ENCODE peak calls at places on chromosomes 3 and 15, in nine cellular contexts. K, P, W, J, S, H, B, M and X are unnamed samples.

GRCh38 chr3:107913671-107914070 is 177.2 kb downstream of the CD47 start:
- DNase-seq in M (peak), W (no peak), K (no peak), B (no peak), H (no peak), P (peak), J (no peak), S (no peak), X (peak)

GRCh38 chr15:41180206-41180789 is 50.3 kb downstream of the EXD1 start:
- DNase-seq in M (no peak), H (no peak), S (no peak), K (no peak), W (no peak), P (no peak), B (no peak), J (no peak), X (no peak)

GRCh38 chr15:74128785-74129350 is 1.5 kb upstream of the ISLR2 start:
- DNase-seq in M (no peak), K (peak), W (no peak), H (no peak), S (no peak), J (no peak), P (no peak), B (no peak), X (no peak)

GRCh38 chr3:117719316-117719926 is 1009.8 kb downstream of the TUSC7 start:
- DNase-seq in S (no peak), M (peak), P (peak), W (no peak), J (no peak), K (no peak), B (no peak), H (no peak), X (peak)

GRCh38 chr3:60573494-60573893 is 677.8 kb downstream of the FHIT start:
- DNase-seq in P (peak), B (no peak), J (no peak), S (no peak), M (no peak), K (no peak), W (no peak), H (peak), X (peak)

GRCh38 chr3:119560160-119560559 is 746 bp upstream of the CD80 start:
- DNase-seq in P (no peak), S (no peak), M (no peak), B (no peak), J (no peak), H (no peak), W (no peak), K (no peak), X (no peak)

GRCh38 chr3:79729096-79729495 is 38.7 kb downstream of the ROBO1 start:
- DNase-seq in B (no peak), J (no peak), H (no peak), W (peak), K (no peak), S (peak), M (peak), P (peak), X (peak)

GRCh38 chr3:170483485-170484262 is 65.0 kb downstream of the CLDN11 start:
- DNase-seq in P (peak), B (no peak), M (no peak), J (no peak), K (no peak), H (no peak), S (no peak), W (no peak), X (no peak)

GRCh38 chr15:51401872-51402517 is 60.5 kb downstream of the GLDN start:
- DNase-seq in W (peak), S (no peak), M (peak), P (peak), J (no peak), B (no peak), K (peak), H (peak), X (peak)

GRCh38 chr3:54235998-54236397 is 113.6 kb downstream of the CACNA2D3 start:
- DNase-seq in K (no peak), B (no peak), S (no peak), H (no peak), M (no peak), J (no peak), P (no peak), W (no peak), X (no peak)

GRCh38 chr15:76193934-76194333 is 117.3 kb downstream of the ETFA start:
- DNase-seq in H (no peak), B (no peak), S (no peak), P (no peak), J (no peak), W (no peak), M (no peak), K (no peak), X (no peak)

GRCh38 chr3:48644898-48645760 is 9.9 kb upstream of the SLC26A6 start:
- DNase-seq in K (no peak), M (no peak), J (no peak), B (no peak), S (no peak), W (no peak), P (no peak), H (no peak), X (no peak)

GRCh38 chr15:76330281-76330680 is 6.3 kb upstream of the ISL2 start:
- DNase-seq in M (peak), B (no peak), P (peak), H (peak), W (peak), S (no peak), K (no peak), J (peak), X (peak)

GRCh38 chr3:194326192-194327029 is 24.7 kb downstream of the CPN2 start:
- DNase-seq in M (peak), H (no peak), P (peak), J (no peak), W (no peak), K (no peak), B (no peak), S (no peak), X (no peak)

GRCh38 chr15:98703291-98703690 is 55.0 kb downstream of the IGF1R start:
- DNase-seq in P (no peak), W (no peak), B (no peak), S (no peak), M (no peak), J (no peak), K (no peak), H (no peak), X (no peak)

GRCh38 chr3:150242220-150242938 is 165.7 kb upstream of the TSC22D2 start:
- DNase-seq in M (no peak), J (no peak), H (peak), S (no peak), B (no peak), W (no peak), K (no peak), P (no peak), X (peak)

GRCh38 chr3:46110701-46111493 is 83.6 kb upstream of the XCR1 start:
- DNase-seq in B (no peak), M (peak), W (no peak), K (no peak), J (no peak), P (peak), S (peak), H (peak), X (peak)

GRCh38 chr3:12871404-12871983 is 30.1 kb upstream of the RPL32 start:
- DNase-seq in J (no peak), M (no peak), K (no peak), B (no peak), P (no peak), W (no peak), H (no peak), S (no peak), X (no peak)

GRCh38 chr15:50458713-50459112 is 34.5 kb downstream of the USP8 start:
- DNase-seq in J (no peak), K (no peak), P (no peak), S (no peak), H (no peak), B (no peak), M (no peak), W (no peak), X (no peak)

GRCh38 chr15:80620931-80621330 is 74.2 kb upstream of the ABHD17C start:
- DNase-seq in P (peak), B (no peak), J (no peak), M (peak), H (no peak), K (no peak), W (no peak), S (no peak), X (no peak)

GRCh38 chr3:154799801-154800200 is 280.3 kb upstream of the MME start:
- DNase-seq in S (no peak), H (no peak), J (no peak), W (no peak), M (peak), K (no peak), P (peak), B (no peak), X (peak)

GRCh38 chr15:85406916-85407315 is 26.5 kb downstream of the AKAP13 start:
- DNase-seq in B (no peak), S (no peak), W (no peak), J (no peak), M (peak), H (peak), P (peak), K (no peak), X (peak)

GRCh38 chr3:112976001-112976400 is 1.1 kb upstream of the CD200R1 start:
- DNase-seq in H (no peak), J (no peak), S (no peak), M (no peak), W (no peak), P (no peak), K (no peak), B (no peak), X (no peak)

GRCh38 chr3:153752405-153753027 is 368.7 kb upstream of the ARHGEF26 start:
- DNase-seq in W (peak), J (no peak), H (no peak), K (no peak), B (no peak), M (peak), P (no peak), S (no peak), X (no peak)

GRCh38 chr3:29512620-29513019 is 231.7 kb downstream of the RBMS3 start:
- DNase-seq in S (no peak), H (no peak), M (no peak), K (no peak), B (no peak), P (no peak), J (no peak), W (no peak), X (no peak)

GRCh38 chr3:98777286-98777685 is 14.1 kb downstream of the ST3GAL6 start:
- DNase-seq in P (no peak), K (no peak), J (no peak), M (no peak), B (no peak), H (no peak), S (no peak), W (no peak), X (no peak)

GRCh38 chr15:73380661-73381060 is 11.9 kb upstream of the HCN4 start:
- DNase-seq in H (no peak), B (no peak), P (no peak), S (no peak), K (no peak), J (no peak), M (no peak), W (no peak), X (no peak)

GRCh38 chr3:49370585-49371290 is 12.6 kb upstream of the GPX1 start:
- DNase-seq in H (no peak), M (no peak), S (no peak), J (no peak), W (peak), K (no peak), B (no peak), P (no peak), X (no peak)

GRCh38 chr15:76101655-76102054 is 41.9 kb downstream of the TMEM266 start:
- DNase-seq in B (no peak), P (no peak), H (no peak), J (no peak), S (no peak), M (no peak), K (no peak), W (no peak), X (no peak)

GRCh38 chr15:71448688-71449114 is 333.4 kb downstream of the THSD4 start:
- DNase-seq in S (no peak), W (no peak), K (no peak), M (peak), J (no peak), H (peak), B (no peak), P (peak), X (peak)

GRCh38 chr3:159616234-159616825 is 372.3 kb upstream of the IL12A start:
- DNase-seq in P (peak), J (no peak), K (peak), S (no peak), H (peak), W (peak), B (no peak), M (peak), X (peak)

GRCh38 chr3:187943677-187944390 is 198.6 kb upstream of the BCL6 start:
- DNase-seq in M (peak), J (no peak), W (no peak), K (no peak), H (no peak), S (no peak), B (no peak), P (peak), X (peak)

GRCh38 chr15:64742921-64743320 is 32.5 kb downstream of the RBPMS2 start:
- DNase-seq in J (no peak), M (no peak), S (no peak), K (peak), B (no peak), H (no peak), P (no peak), W (no peak), X (no peak)

GRCh38 chr15:64738231-64739095 is 36.9 kb downstream of the RBPMS2 start:
- DNase-seq in B (no peak), K (peak), H (no peak), S (no peak), W (no peak), P (no peak), M (no peak), J (no peak), X (no peak)

GRCh38 chr15:64742385-64742784 is 33.0 kb downstream of the RBPMS2 start:
- DNase-seq in H (no peak), B (no peak), P (no peak), K (peak), M (no peak), S (no peak), W (no peak), J (no peak), X (no peak)

GRCh38 chr15:64739216-64739976 is 36.0 kb downstream of the RBPMS2 start:
- DNase-seq in W (no peak), B (no peak), P (no peak), K (peak), J (peak), H (no peak), M (no peak), S (no peak), X (no peak)

DNA sequence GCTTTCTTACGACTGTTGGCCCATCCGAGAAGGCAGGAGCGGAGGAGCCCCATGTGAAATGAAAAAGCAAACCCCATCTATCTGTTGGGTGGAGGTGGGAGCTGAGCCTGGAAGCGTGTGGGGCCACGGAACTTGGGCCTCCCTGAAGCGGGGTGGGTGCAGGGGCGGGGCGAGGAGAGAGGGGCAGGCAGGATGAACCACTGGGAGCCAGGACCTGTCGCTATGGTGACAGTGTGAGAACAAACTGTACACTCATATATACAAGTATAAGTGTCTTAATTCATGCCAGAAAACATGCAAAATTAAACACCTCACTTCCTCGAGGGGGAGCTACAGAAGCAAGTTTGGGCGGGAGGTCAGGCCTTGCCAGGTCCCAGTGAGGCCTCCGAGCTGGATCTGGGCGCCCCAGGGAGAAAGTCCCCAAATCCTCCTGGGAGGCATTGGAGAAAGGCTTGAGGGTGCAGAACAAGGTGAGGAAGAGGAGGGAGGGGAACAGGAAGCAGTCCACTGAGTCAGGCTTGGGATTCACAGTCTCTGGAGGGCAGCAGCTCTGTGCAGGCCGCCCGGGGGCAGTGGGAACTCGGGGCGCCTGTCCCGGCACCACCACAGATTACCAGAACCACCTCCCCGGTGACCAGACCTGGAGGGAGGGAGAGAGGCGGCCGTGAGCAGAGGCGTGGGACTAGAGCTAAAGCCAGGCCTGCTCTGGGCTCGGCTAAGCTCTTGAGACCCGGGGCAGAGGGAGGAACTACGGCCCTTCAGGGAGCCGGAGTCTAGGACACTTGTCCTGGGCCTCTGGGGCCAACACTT is 34.8 kb downstream of the RBPMS2 start:
- DNase-seq in K (peak), B (no peak), W (peak), J (peak), H (no peak), M (peak), S (no peak), P (peak), X (peak)
- H3K4me3 ChIP-seq in K (no peak), B (no peak), W (no peak), J (peak), H (no peak), M (no peak), S (no peak), P (no peak), X (no peak)

GRCh38 chr15:63507878-63508818 is 3.8 kb downstream of the USP3 start:
- DNase-seq in S (no peak), W (no peak), M (no peak), H (no peak), B (no peak), K (no peak), J (no peak), P (no peak), X (no peak)

GRCh38 chr15:63504979-63505841 is 817 bp downstream of the USP3 start:
- DNase-seq in J (peak), P (peak), M (peak), S (no peak), W (peak), H (peak), K (peak), B (no peak), X (peak)

GRCh38 chr15:63504247-63504978 is at the start of gene USP3:
- DNase-seq in B (peak), M (peak), P (peak), K (peak), S (no peak), W (peak), J (peak), H (peak), X (peak)

GRCh38 chr15:63505842-63506222 is 1.4 kb downstream of the USP3 start:
- DNase-seq in M (no peak), B (no peak), H (no peak), J (no peak), P (no peak), K (no peak), S (no peak), W (no peak), X (no peak)

DNA sequence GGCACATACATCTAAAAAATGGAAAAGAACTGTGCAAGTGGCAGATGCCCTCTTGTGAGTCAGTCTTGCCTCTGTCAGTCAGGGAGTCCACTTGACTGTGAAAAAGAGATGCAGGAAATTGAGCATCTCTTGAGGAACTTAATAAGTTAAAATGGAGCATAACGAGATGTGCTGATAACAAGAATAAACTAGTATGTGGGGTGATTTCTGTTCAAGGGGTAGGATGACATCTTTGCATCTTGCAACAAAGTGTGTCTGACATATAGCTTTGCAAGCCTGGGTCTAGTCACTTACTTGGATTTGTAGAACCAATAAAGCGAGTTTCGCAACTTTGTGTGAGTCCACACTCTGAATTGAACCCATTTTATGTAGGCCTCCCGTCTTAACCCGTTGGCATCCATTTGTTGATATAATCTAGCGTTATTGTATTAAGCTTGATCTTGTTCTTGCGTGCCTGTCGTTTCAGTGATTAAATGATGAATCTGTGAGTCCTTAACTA is 2.2 kb downstream of the USP3 start:
- DNase-seq in K (no peak), P (peak), S (no peak), M (no peak), B (no peak), W (no peak), H (no peak), J (no peak), X (no peak)
- H3K4me3 ChIP-seq in K (no peak), P (no peak), S (no peak), M (peak), B (peak), W (no peak), H (no peak), J (peak), X (no peak)

DNA sequence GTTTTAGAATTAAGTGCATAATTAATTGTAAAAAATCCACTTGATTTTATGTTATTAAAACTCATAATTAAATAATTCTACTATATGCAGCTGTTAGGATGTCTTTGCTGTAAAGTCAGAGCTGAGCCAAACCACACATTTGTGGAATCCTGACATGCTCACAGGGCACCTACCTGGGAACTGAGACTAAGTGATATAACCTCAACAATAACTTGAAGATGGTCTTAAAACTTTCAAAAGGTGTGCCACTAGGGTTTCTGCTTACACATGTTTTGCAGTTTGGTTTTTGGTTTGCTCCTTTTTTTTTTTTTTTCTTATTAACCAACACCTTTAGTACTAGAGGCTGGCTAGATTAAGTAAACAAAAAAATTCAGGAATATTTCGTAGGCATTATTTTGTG is 549.8 kb downstream of the UNC13C start:
- DNase-seq in S (no peak), P (no peak), H (no peak), B (no peak), W (no peak), K (no peak), M (no peak), J (no peak), X (no peak)
- H3K4me3 ChIP-seq in S (no peak), P (no peak), H (no peak), B (no peak), W (no peak), K (no peak), M (no peak), J (no peak), X (no peak)

GRCh38 chr15:59994855-59995557 is 9.1 kb upstream of the FOXB1 start:
- DNase-seq in S (no peak), W (peak), J (no peak), B (no peak), H (no peak), K (peak), P (no peak), M (no peak), X (no peak)

GRCh38 chr15:59995568-59996349 is 8.4 kb upstream of the FOXB1 start:
- DNase-seq in B (no peak), K (no peak), M (no peak), H (no peak), J (no peak), W (no peak), P (no peak), S (no peak), X (no peak)

GRCh38 chr15:59991919-59992318 is 12.2 kb upstream of the FOXB1 start:
- DNase-seq in S (no peak), M (no peak), J (no peak), B (no peak), K (no peak), H (no peak), W (no peak), P (no peak), X (no peak)

GRCh38 chr15:59993950-59994401 is 10.1 kb upstream of the FOXB1 start:
- DNase-seq in M (no peak), J (no peak), W (no peak), P (no peak), B (no peak), H (no peak), K (no peak), S (no peak), X (no peak)

GRCh38 chr15:59993041-59993750 is 10.9 kb upstream of the FOXB1 start:
- DNase-seq in J (no peak), S (no peak), H (no peak), P (no peak), M (no peak), B (no peak), W (no peak), K (no peak), X (no peak)
- H3K4me3 ChIP-seq in J (no peak), S (no peak), H (no peak), P (no peak), M (no peak), B (no peak), W (no peak), K (no peak), X (no peak)

GRCh38 chr3:122578110-122578740 is 775 bp downstream of the PARP15 start:
- DNase-seq in W (no peak), B (no peak), H (no peak), M (no peak), K (no peak), P (no peak), S (no peak), J (no peak), X (no peak)
- H3K4me3 ChIP-seq in W (peak), B (peak), H (no peak), M (peak), K (peak), P (no peak), S (no peak), J (peak), X (no peak)